ENCODE peak calls at places on chromosomes 13 and 19, in six cellular contexts. R is kidney, Y is body of pancreas, I is AG04450, S is adrenal gland, U is psoas muscle. L is an unnamed sample.
A peak's percentile ranks its signal among the peaks of the same experiment; 100 is the strongest.

GRCh38 chr13:38636756-38637155 is 50.1 kb upstream of the FREM2 start:
- DNase-seq in R (no peak), Y (peak; percentile 71), I (no peak), S (no peak), U (no peak), L (no peak)

GRCh38 chr19:49447485-49448431 is 3.9 kb downstream of the PIH1D1 start:
- DNase-seq in R (no peak), Y (no peak), I (no peak), S (no peak), U (peak; percentile 88), L (no peak)

GRCh38 chr13:42524487-42525034 is 49.4 kb upstream of the TNFSF11 start:
- DNase-seq in R (no peak), Y (no peak), I (no peak), S (no peak), U (no peak), L (no peak)

GRCh38 chr19:44792286-44792685 is 14.6 kb downstream of the CBLC start:
- DNase-seq in R (no peak), Y (no peak), I (no peak), S (no peak), U (no peak), L (no peak)

GRCh38 chr13:25462301-25463125 is 90.7 kb downstream of the ATP8A2 start:
- DNase-seq in R (no peak), Y (no peak), I (no peak), S (no peak), U (no peak), L (no peak)

GRCh38 chr13:42420304-42420703 is 148.4 kb downstream of the AKAP11 start:
- DNase-seq in R (no peak), Y (no peak), I (no peak), S (no peak), U (no peak), L (no peak)

GRCh38 chr19:5466072-5466471 is 10.9 kb downstream of the ZNRF4 start:
- DNase-seq in R (no peak), Y (no peak), I (no peak), S (no peak), U (no peak), L (no peak)

GRCh38 chr13:100512422-100512821 is 76.2 kb downstream of the GGACT start:
- DNase-seq in R (no peak), Y (no peak), I (no peak), S (no peak), U (no peak), L (no peak)

GRCh38 chr13:21010621-21011020 is 50.8 kb downstream of the LATS2 start:
- DNase-seq in R (no peak), Y (no peak), I (no peak), S (no peak), U (no peak), L (no peak)

GRCh38 chr19:49637865-49638350 is 2.0 kb downstream of the RRAS start:
- DNase-seq in R (peak; percentile 96), Y (peak; percentile 79), I (no peak), S (peak; percentile 78), U (peak; percentile 93), L (no peak)

GRCh38 chr19:7562646-7563393 is 27.3 kb downstream of the PNPLA6 start:
- DNase-seq in R (no peak), Y (peak; percentile 15), I (no peak), S (no peak), U (no peak), L (no peak)

GRCh38 chr13:76383671-76384461 is 502.3 kb downstream of the KCTD12 start:
- DNase-seq in R (no peak), Y (no peak), I (peak; percentile 90), S (no peak), U (no peak), L (no peak)

GRCh38 chr13:39411501-39411900 is 191.5 kb downstream of the LHFPL6 start:
- DNase-seq in R (no peak), Y (no peak), I (no peak), S (no peak), U (no peak), L (no peak)

DNA sequence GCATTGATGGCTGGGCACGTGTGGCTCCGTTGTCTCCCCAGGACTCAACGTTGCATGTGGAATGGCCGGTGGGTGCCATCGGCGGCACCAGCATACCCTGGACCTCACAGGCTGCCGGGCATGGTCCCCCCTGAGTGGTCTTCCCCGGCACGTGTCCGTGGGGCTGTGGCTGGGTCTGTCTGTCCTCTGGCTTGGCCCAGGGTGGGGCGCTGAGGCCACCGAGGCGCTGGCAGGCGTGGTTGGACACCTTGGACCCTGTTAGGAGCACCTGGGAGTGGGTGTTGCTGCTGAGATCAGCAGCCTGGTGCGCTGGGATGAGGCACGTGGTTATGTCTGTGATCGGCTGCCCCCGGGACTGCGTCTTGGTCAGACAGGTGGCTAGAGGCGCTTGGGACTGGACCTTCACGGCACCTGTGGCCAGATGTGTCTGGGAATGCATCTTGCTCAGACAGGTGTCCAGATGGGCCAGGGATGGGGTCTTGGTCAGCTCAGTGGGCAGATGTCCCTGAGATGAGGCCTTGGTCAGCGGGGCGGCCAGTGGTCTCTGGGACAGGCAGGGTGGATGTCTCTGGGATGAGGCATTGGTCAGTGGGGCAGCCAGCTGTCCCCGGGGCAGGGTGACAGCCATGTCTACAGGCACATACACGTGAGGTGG is 9.2 kb downstream of the IQCN start:
- DNase-seq in R (no peak), Y (no peak), I (no peak), S (no peak), U (no peak), L (no peak)
- H3K27ac ChIP-seq in R (no peak overlapping the region), Y (no peak overlapping the region), I (no peak overlapping the region), S (peak overlapping the region; percentile 78), U (no peak overlapping the region), L (no peak overlapping the region)

GRCh38 chr13:70104481-70104880 is 3.1 kb upstream of the ATXN8OS start:
- DNase-seq in R (no peak), Y (no peak), I (no peak), S (no peak), U (no peak), L (no peak)

DNA sequence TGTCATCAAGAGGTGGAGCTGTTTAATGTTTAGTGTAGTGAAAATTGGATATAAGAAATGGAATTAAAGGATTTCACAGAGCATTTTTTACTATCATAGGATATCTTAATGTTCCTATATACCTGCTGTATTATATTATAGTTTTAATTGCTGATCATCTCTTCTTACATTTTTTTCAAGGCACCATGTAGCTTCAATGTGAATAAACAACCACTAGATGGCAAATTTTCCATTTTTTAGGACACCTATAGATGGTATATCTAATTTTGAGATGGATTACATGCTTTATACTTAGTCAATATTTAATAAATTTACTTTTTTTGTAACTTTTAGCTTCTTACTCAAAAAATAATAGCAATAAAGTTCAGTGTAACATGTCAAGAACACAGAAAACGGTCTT is 9.0 kb upstream of the ATXN8OS start:
- DNase-seq in R (no peak), Y (no peak), I (no peak), S (no peak), U (no peak), L (no peak)
- TF ChIP-seq CTCF in R (no peak), Y (no peak), I (no peak), S (no peak), U (no peak), L (no peak)

DNA sequence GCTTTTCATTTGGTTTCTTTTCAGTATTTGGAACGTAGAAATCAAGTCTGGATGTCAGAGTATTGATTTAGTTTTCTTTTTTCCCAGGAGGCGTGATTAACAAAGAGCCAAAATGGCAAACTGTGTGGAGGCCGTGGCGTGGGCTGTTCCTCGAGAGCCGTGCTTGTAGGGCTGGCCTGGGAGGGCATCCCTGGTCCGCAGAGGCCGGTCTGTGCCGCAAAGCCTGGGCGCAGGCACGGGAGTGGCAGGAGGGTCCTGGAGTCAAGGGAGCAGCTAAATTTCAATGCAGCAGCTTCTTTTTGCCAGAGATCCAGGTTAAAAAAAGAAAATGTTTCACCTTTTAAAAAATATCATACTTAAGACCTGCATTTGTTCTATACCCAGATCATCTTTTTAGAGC is 13.1 kb upstream of the MCF2L start:
- DNase-seq in R (no peak), Y (no peak), I (no peak), S (no peak), U (no peak), L (no peak)
- H3K9me3 ChIP-seq in R (no peaks in the 10 kb centered on the region), Y (no peaks in the 10 kb centered on the region), I (no peaks in the 10 kb centered on the region), S (no peaks in the 10 kb centered on the region), U (no peaks in the 10 kb centered on the region), L (no peaks in the 10 kb centered on the region)

GRCh38 chr13:89704040-89704439 is 1643.4 kb upstream of the MIR17HG start:
- DNase-seq in R (no peak), Y (no peak), I (no peak), S (no peak), U (no peak), L (no peak)

DNA sequence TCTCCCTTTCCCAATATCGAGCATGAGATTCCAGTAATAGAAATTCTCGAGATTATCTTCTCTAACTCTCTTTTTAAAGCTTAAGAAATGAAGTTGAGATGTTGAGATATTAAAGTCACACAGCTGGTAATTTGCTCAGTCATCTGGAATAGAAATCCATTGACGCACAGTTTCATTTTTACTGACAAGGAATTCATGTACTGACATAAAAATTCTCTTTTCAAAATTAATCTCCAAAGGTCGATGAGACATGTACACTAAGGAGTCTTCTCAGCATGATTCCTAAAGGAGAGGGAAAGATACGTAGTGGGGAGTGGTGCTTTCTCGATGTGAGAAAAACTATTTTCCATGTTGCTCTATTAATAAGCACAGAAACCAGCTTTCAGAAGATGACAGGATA is 1639.5 kb upstream of the MIR17HG start:
- DNase-seq in R (no peak), Y (no peak), I (no peak), S (no peak), U (no peak), L (no peak)
- H3K27ac ChIP-seq in R (no peak overlapping the region), Y (no peak overlapping the region), I (no peak overlapping the region), S (no peak overlapping the region), U (no peak overlapping the region), L (no peak overlapping the region)

DNA sequence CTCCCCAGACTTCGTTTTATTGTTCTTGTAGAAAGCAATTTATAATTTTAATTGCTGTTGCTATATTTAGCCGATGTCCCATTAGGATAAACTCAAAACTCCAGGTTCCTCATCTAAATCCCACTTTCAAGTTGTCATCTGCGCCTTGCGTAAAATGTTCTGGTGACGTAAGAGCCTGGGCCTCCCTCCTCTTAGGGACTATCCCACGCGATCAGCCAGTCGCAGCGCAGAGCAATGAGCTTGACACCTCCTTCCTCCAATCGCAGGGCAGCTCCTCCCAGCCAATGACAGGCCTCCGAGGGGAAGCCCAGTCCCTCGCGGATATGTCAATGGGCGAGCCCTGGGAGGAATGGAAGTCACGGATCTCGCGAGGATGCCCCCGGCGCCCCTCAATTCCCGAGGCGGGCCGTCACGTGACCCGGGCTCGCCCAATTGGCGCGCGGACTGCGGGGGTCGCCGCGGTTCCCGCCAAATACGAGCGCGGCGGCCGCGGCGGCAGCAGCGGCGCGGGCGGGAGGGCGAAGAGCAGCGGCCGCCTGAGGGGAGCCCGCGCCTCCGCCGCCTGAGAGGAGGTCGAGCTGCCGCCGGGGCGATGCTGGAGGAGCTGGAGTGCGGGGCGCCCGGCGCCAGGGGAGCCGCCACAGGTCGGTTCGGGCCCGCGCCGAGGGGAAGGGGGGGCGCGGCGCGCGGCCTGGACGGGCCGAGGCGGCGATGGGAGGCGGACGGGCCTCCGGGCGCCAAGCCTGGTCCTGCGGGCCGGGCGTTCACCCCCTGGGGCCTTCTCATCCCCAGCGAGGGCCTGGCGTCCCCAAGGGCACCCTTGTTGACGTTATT is at the start of gene CHAF1A:
- DNase-seq in R (peak; percentile 100), Y (peak; percentile 100), I (peak; percentile 100), S (peak; percentile 100), U (peak; percentile 100), L (peak; percentile 98)
- TF ChIP-seq CTCF in R (peak; percentile 1), Y (no peak), I (no peak), S (no peak), U (no peak), L (no peak)

GRCh38 chr19:51024924-51025323 is 1.5 kb downstream of the KLK11 start:
- DNase-seq in R (no peak), Y (no peak), I (no peak), S (no peak), U (peak; percentile 8), L (no peak)
- H3K9me3 ChIP-seq in R (no peaks in the 10 kb centered on the region), Y (no peaks in the 10 kb centered on the region), I (no peaks in the 10 kb centered on the region), S (no peaks in the 10 kb centered on the region), U (no peaks in the 10 kb centered on the region), L (no peaks in the 10 kb centered on the region)